ENCODE peak calls at places on chromosomes 2 and 18, in eight cellular contexts. P is activated T-cell treated with anti-CD3 and anti-CD28 coated beads, Interleukin-2, amount 50 U/mL, for 24 hours; S is CD4-positive, alpha-beta T cell; V is ovary; O is effector CD4-positive, alpha-beta T cell; U is H9; W is frontal cortex; K is adrenal gland. H is an unnamed sample.
A peak's percentile ranks its signal among the peaks of the same experiment; 100 is the strongest.

GRCh38 chr2:74531666-74532065 is 1.9 kb downstream of the HTRA2 start:
- DNase-seq in K (no peak), V (no peak), O (no peak), U (no peak), S (no peak), W (no peak), P (no peak), H (no peak)

GRCh38 chr2:43340945-43341356 is 114.5 kb upstream of the ZFP36L2 start:
- DNase-seq in K (no peak), U (no peak), S (no peak), V (no peak), O (no peak), W (no peak), P (no peak), H (no peak)

GRCh38 chr2:74759991-74760390 is 73.9 kb upstream of the HK2 start:
- DNase-seq in K (no peak), U (no peak), S (no peak), V (no peak), W (no peak), O (no peak), P (no peak), H (no peak)

GRCh38 chr2:239803764-239804111 is 221.4 kb downstream of the NDUFA10 start:
- DNase-seq in V (peak; percentile 6), S (no peak), P (no peak), K (peak; percentile 30), O (no peak), W (no peak), U (peak; percentile 25), H (no peak)

GRCh38 chr18:35515460-35516130 is 17.8 kb upstream of the INO80C start:
- DNase-seq in P (no peak), O (no peak), K (no peak), W (no peak), S (no peak), V (no peak), U (no peak), H (no peak)

GRCh38 chr2:205024822-205025518 is 479.7 kb downstream of the PARD3B start:
- DNase-seq in S (no peak), P (no peak), O (no peak), V (no peak), K (peak; percentile 93), W (no peak), U (no peak), H (no peak)

GRCh38 chr2:160205511-160205910 is 5.4 kb upstream of the ITGB6 start:
- DNase-seq in W (no peak), S (no peak), K (peak; percentile 92), O (no peak), V (no peak), P (no peak), U (no peak), H (no peak)

GRCh38 chr18:12839526-12840196 is 44.4 kb downstream of the PTPN2 start:
- DNase-seq in O (no peak), V (no peak), S (no peak), W (no peak), K (no peak), P (no peak), U (no peak), H (no peak)

GRCh38 chr2:72139471-72139870 is 8.2 kb downstream of the CYP26B1 start:
- DNase-seq in S (no peak), U (no peak), K (no peak), P (no peak), O (no peak), W (no peak), V (no peak), H (peak; percentile 5)

GRCh38 chr2:219633276-219634065 is 6.0 kb downstream of the SLC4A3 start:
- DNase-seq in K (peak; percentile 28), S (no peak), U (no peak), P (no peak), V (no peak), O (no peak), W (no peak), H (no peak)

GRCh38 chr2:113276906-113277425 is 1.8 kb downstream of the PAX8 start:
- DNase-seq in U (peak; percentile 51), S (no peak), W (no peak), O (no peak), P (peak; percentile 38), V (no peak), K (no peak), H (no peak)

GRCh38 chr2:195810340-195811098 is 153.5 kb downstream of the SLC39A10 start:
- DNase-seq in U (no peak), P (no peak), W (no peak), O (no peak), S (no peak), K (no peak), V (no peak), H (no peak)

GRCh38 chr18:37497836-37498518 is 67.6 kb downstream of the CELF4 start:
- DNase-seq in U (no peak), W (no peak), V (no peak), O (no peak), P (no peak), S (no peak), K (no peak), H (no peak)

GRCh38 chr2:191571163-191571769 is 106.7 kb upstream of the NABP1 start:
- DNase-seq in S (no peak), K (no peak), P (no peak), V (no peak), O (no peak), U (no peak), W (no peak), H (no peak)

GRCh38 chr2:112156152-112156986 is 18.2 kb downstream of the FBLN7 start:
- DNase-seq in K (no peak), P (peak; percentile 59), S (peak; percentile 38), V (no peak), W (no peak), O (peak; percentile 15), U (no peak), H (no peak)